ENCODE peak calls at places on chromosomes 3 and 15, in ten cellular contexts. One of them, this sample, is unnamed.

GRCh38 chr15:93221754-93222153 is 132.7 kb upstream of the RGMA start:
- DNase-seq in lower lobe of right lung: no peak
- DNase-seq in endodermal cell: no peak
- DNase-seq in sigmoid colon: no peak
- DNase-seq in endothelial cell: no peak
- DNase-seq in CD8-positive, alpha-beta T cell: no peak
- DNase-seq in transverse colon: no peak
- DNase-seq in neural progenitor cell: peak; percentile 18
- DNase-seq in coronary artery: no peak
- DNase-seq in spleen: no peak
- DNase-seq in this sample: peak; percentile 73

GRCh38 chr3:198061119-198062067 is 101.4 kb downstream of the LMLN start:
- DNase-seq in transverse colon: no peak
- DNase-seq in lower lobe of right lung: no peak
- DNase-seq in coronary artery: no peak
- DNase-seq in neural progenitor cell: no peak
- DNase-seq in CD8-positive, alpha-beta T cell: no peak
- DNase-seq in endothelial cell: no peak
- DNase-seq in endodermal cell: no peak
- DNase-seq in sigmoid colon: no peak
- DNase-seq in spleen: no peak
- DNase-seq in this sample: no peak

GRCh38 chr15:42650208-42651066 is 75.0 kb downstream of the STARD9 start:
- DNase-seq in lower lobe of right lung: no peak
- DNase-seq in CD8-positive, alpha-beta T cell: peak; percentile 34
- DNase-seq in endothelial cell: peak; percentile 66
- DNase-seq in transverse colon: peak; percentile 67
- DNase-seq in neural progenitor cell: peak; percentile 69
- DNase-seq in coronary artery: no peak
- DNase-seq in endodermal cell: peak; percentile 84
- DNase-seq in spleen: no peak
- DNase-seq in sigmoid colon: peak; percentile 77
- DNase-seq in this sample: peak; percentile 83

GRCh38 chr15:74782596-74783071 is 754 bp downstream of the CSK start:
- DNase-seq in transverse colon: no peak
- DNase-seq in CD8-positive, alpha-beta T cell: no peak
- DNase-seq in endothelial cell: no peak
- DNase-seq in sigmoid colon: no peak
- DNase-seq in coronary artery: no peak
- DNase-seq in spleen: peak; percentile 88
- DNase-seq in lower lobe of right lung: no peak
- DNase-seq in neural progenitor cell: no peak
- DNase-seq in endodermal cell: peak; percentile 75
- DNase-seq in this sample: no peak

GRCh38 chr15:44598892-44599291 is 61.9 kb downstream of the EIF3J start:
- DNase-seq in sigmoid colon: no peak
- DNase-seq in transverse colon: no peak
- DNase-seq in lower lobe of right lung: no peak
- DNase-seq in coronary artery: no peak
- DNase-seq in spleen: no peak
- DNase-seq in endodermal cell: no peak
- DNase-seq in endothelial cell: no peak
- DNase-seq in neural progenitor cell: no peak
- DNase-seq in CD8-positive, alpha-beta T cell: no peak
- DNase-seq in this sample: no peak

GRCh38 chr3:65672071-65672470 is 366.6 kb downstream of the MAGI1 start:
- DNase-seq in transverse colon: no peak
- DNase-seq in neural progenitor cell: no peak
- DNase-seq in sigmoid colon: no peak
- DNase-seq in lower lobe of right lung: no peak
- DNase-seq in coronary artery: no peak
- DNase-seq in endodermal cell: no peak
- DNase-seq in CD8-positive, alpha-beta T cell: no peak
- DNase-seq in spleen: no peak
- DNase-seq in endothelial cell: no peak
- DNase-seq in this sample: no peak

GRCh38 chr3:119292666-119293065 is 1.5 kb upstream of the ARHGAP31 start:
- DNase-seq in lower lobe of right lung: no peak
- DNase-seq in endothelial cell: no peak
- DNase-seq in neural progenitor cell: no peak
- DNase-seq in CD8-positive, alpha-beta T cell: no peak
- DNase-seq in transverse colon: no peak
- DNase-seq in coronary artery: no peak
- DNase-seq in spleen: peak; percentile 50
- DNase-seq in endodermal cell: no peak
- DNase-seq in sigmoid colon: no peak
- DNase-seq in this sample: no peak

GRCh38 chr3:98962189-98962930 is 60.9 kb upstream of the DCBLD2 start:
- DNase-seq in neural progenitor cell: no peak
- DNase-seq in sigmoid colon: no peak
- DNase-seq in coronary artery: no peak
- DNase-seq in transverse colon: no peak
- DNase-seq in endodermal cell: no peak
- DNase-seq in lower lobe of right lung: no peak
- DNase-seq in CD8-positive, alpha-beta T cell: no peak
- DNase-seq in endothelial cell: no peak
- DNase-seq in spleen: no peak
- DNase-seq in this sample: no peak

GRCh38 chr3:183275418-183275817 is 22.4 kb downstream of the B3GNT5 start:
- DNase-seq in sigmoid colon: no peak
- DNase-seq in neural progenitor cell: no peak
- DNase-seq in spleen: no peak
- DNase-seq in CD8-positive, alpha-beta T cell: no peak
- DNase-seq in coronary artery: no peak
- DNase-seq in transverse colon: no peak
- DNase-seq in endodermal cell: no peak
- DNase-seq in endothelial cell: no peak
- DNase-seq in lower lobe of right lung: no peak
- DNase-seq in this sample: no peak

GRCh38 chr15:82970696-82971095 is 15.3 kb upstream of the RAMAC start:
- DNase-seq in CD8-positive, alpha-beta T cell: no peak
- DNase-seq in sigmoid colon: no peak
- DNase-seq in endothelial cell: no peak
- DNase-seq in endodermal cell: no peak
- DNase-seq in transverse colon: no peak
- DNase-seq in coronary artery: no peak
- DNase-seq in neural progenitor cell: no peak
- DNase-seq in spleen: no peak
- DNase-seq in lower lobe of right lung: no peak
- DNase-seq in this sample: no peak

GRCh38 chr3:119579366-119580147 is at the start of gene ADPRH:
- DNase-seq in lower lobe of right lung: peak; percentile 93
- DNase-seq in transverse colon: peak; percentile 86
- DNase-seq in spleen: peak; percentile 94
- DNase-seq in endodermal cell: peak; percentile 93
- DNase-seq in sigmoid colon: peak; percentile 85
- DNase-seq in CD8-positive, alpha-beta T cell: peak; percentile 24
- DNase-seq in neural progenitor cell: peak; percentile 87
- DNase-seq in endothelial cell: peak; percentile 76
- DNase-seq in coronary artery: peak; percentile 85
- DNase-seq in this sample: peak; percentile 84

GRCh38 chr15:75067123-75067854 is 43.9 kb downstream of the PPCDC start:
- DNase-seq in spleen: no peak
- DNase-seq in endothelial cell: no peak
- DNase-seq in lower lobe of right lung: no peak
- DNase-seq in neural progenitor cell: no peak
- DNase-seq in sigmoid colon: no peak
- DNase-seq in transverse colon: no peak
- DNase-seq in coronary artery: peak; percentile 24
- DNase-seq in CD8-positive, alpha-beta T cell: peak; percentile 21
- DNase-seq in endodermal cell: no peak
- DNase-seq in this sample: no peak

GRCh38 chr3:64685800-64686445 is 1.9 kb downstream of the ADAMTS9 start:
- DNase-seq in sigmoid colon: peak; percentile 99
- DNase-seq in lower lobe of right lung: peak; percentile 90
- DNase-seq in CD8-positive, alpha-beta T cell: no peak
- DNase-seq in spleen: peak; percentile 86
- DNase-seq in coronary artery: peak; percentile 97
- DNase-seq in endothelial cell: peak; percentile 80
- DNase-seq in endodermal cell: peak; percentile 96
- DNase-seq in neural progenitor cell: peak; percentile 95
- DNase-seq in transverse colon: peak; percentile 89
- DNase-seq in this sample: peak; percentile 92

GRCh38 chr3:196081834-196082470 is at the start of gene TFRC:
- DNase-seq in spleen: peak; percentile 99
- DNase-seq in CD8-positive, alpha-beta T cell: peak; percentile 92
- DNase-seq in neural progenitor cell: peak; percentile 98
- DNase-seq in endodermal cell: peak; percentile 98
- DNase-seq in coronary artery: peak; percentile 89
- DNase-seq in sigmoid colon: peak; percentile 97
- DNase-seq in endothelial cell: peak; percentile 85
- DNase-seq in lower lobe of right lung: peak; percentile 98
- DNase-seq in transverse colon: peak; percentile 97
- DNase-seq in this sample: peak; percentile 97
- TF ChIP-seq CTCF in spleen: peak; percentile 34
- TF ChIP-seq CTCF in CD8-positive, alpha-beta T cell: no peak
- TF ChIP-seq CTCF in neural progenitor cell: no peak
- TF ChIP-seq CTCF in endodermal cell: no peak
- TF ChIP-seq CTCF in coronary artery: no peak
- TF ChIP-seq CTCF in sigmoid colon: no peak
- TF ChIP-seq CTCF in endothelial cell: no peak
- TF ChIP-seq CTCF in lower lobe of right lung: no peak
- TF ChIP-seq CTCF in transverse colon: no peak
- TF ChIP-seq CTCF in this sample: no peak

DNA sequence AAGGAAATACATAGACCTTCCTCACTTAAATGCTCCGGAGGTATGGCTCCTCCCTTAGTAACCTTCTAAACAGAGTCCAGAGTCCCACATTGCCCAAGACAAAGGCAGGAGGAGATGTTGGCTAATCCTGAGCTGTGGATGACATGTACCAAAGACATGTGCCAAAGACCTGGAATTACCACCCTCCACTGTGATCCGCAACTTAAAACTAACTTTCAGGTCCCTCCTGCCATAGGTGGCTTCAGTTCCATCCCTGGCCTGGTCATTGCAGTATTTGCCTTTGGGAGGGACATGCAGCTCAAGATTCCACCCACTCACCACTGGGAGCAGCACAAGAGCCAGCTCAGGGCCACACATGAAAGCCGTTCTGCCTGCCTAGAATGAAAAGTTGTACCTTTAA is 28.0 kb downstream of the MYZAP start:
- DNase-seq in sigmoid colon: no peak
- DNase-seq in neural progenitor cell: no peak
- DNase-seq in endodermal cell: peak; percentile 67
- DNase-seq in spleen: no peak
- DNase-seq in CD8-positive, alpha-beta T cell: no peak
- DNase-seq in transverse colon: peak; percentile 28
- DNase-seq in endothelial cell: no peak
- DNase-seq in coronary artery: no peak
- DNase-seq in lower lobe of right lung: no peak
- DNase-seq in this sample: peak; percentile 36
- TF ChIP-seq CTCF in sigmoid colon: no peak
- TF ChIP-seq CTCF in neural progenitor cell: peak; percentile 21
- TF ChIP-seq CTCF in endodermal cell: peak; percentile 56
- TF ChIP-seq CTCF in spleen: no peak
- TF ChIP-seq CTCF in CD8-positive, alpha-beta T cell: no peak
- TF ChIP-seq CTCF in transverse colon: no peak
- TF ChIP-seq CTCF in endothelial cell: no peak
- TF ChIP-seq CTCF in coronary artery: no peak
- TF ChIP-seq CTCF in lower lobe of right lung: no peak
- TF ChIP-seq CTCF in this sample: no peak

DNA sequence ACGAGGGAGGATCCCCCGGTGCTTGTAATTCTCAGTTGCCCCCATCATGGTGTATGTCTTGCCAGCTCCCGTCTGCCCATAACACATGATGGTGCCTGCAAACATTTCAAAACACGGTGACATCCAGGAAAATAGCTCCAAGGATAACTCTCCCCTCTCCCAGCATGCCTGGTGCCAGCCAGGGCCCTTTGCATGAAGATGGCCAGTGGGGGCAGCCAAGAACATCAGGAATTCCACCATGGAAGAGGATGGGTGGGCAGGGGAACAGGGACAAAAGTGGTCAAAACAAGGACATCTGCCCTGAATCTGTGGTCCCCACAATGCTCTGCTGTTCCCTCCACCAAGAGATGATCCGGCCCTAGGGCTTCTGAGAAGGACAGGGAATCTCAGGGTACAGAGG is 9.0 kb downstream of the KIF9 start:
- DNase-seq in spleen: no peak
- DNase-seq in sigmoid colon: no peak
- DNase-seq in CD8-positive, alpha-beta T cell: no peak
- DNase-seq in coronary artery: no peak
- DNase-seq in endothelial cell: no peak
- DNase-seq in lower lobe of right lung: no peak
- DNase-seq in endodermal cell: peak; percentile 58
- DNase-seq in neural progenitor cell: no peak
- DNase-seq in transverse colon: no peak
- DNase-seq in this sample: peak; percentile 30
- TF ChIP-seq CTCF in spleen: no peak
- TF ChIP-seq CTCF in sigmoid colon: no peak
- TF ChIP-seq CTCF in CD8-positive, alpha-beta T cell: no peak
- TF ChIP-seq CTCF in coronary artery: no peak
- TF ChIP-seq CTCF in endothelial cell: no peak
- TF ChIP-seq CTCF in lower lobe of right lung: no peak
- TF ChIP-seq CTCF in endodermal cell: peak; percentile 55
- TF ChIP-seq CTCF in neural progenitor cell: peak; percentile 13
- TF ChIP-seq CTCF in transverse colon: no peak
- TF ChIP-seq CTCF in this sample: no peak

DNA sequence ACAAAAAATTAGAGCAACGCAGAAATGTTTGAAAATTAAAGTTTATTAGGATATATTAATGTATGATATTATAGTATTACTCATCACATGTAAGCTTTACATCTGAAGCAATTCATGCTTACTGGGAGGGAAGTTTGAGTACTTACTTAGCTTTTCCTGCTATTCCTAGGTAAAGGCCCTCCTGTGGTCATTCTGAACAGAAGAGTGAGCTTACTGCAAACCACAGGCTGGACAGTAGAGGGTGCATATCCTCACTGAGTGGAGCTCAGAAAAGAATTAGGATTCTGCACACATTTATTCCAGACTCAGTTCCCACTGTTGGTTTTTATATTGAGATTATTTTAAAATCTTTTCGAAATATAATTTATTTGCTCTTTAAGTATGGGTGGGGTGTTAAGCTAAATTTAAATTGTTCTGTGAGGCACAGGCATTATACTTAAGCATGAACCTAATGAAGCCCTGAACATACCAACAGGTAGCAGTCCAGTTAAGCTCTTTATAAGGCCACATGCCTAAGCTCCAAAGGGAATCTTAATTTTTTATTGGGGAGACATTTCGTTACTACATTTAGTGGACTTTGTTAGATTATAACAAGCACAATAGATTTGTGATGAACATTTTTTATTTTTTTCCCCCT is 10.2 kb downstream of the MRPS22 start:
- DNase-seq in coronary artery: no peak
- DNase-seq in sigmoid colon: no peak
- DNase-seq in endodermal cell: peak; percentile 66
- DNase-seq in CD8-positive, alpha-beta T cell: no peak
- DNase-seq in transverse colon: no peak
- DNase-seq in spleen: no peak
- DNase-seq in neural progenitor cell: peak; percentile 64
- DNase-seq in endothelial cell: peak; percentile 53
- DNase-seq in lower lobe of right lung: no peak
- DNase-seq in this sample: peak; percentile 74
- TF ChIP-seq CTCF in coronary artery: no peak
- TF ChIP-seq CTCF in sigmoid colon: peak; percentile 33
- TF ChIP-seq CTCF in endodermal cell: peak; percentile 84
- TF ChIP-seq CTCF in CD8-positive, alpha-beta T cell: no peak
- TF ChIP-seq CTCF in transverse colon: peak; percentile 48
- TF ChIP-seq CTCF in spleen: peak; percentile 35
- TF ChIP-seq CTCF in neural progenitor cell: peak; percentile 72
- TF ChIP-seq CTCF in endothelial cell: peak; percentile 19
- TF ChIP-seq CTCF in lower lobe of right lung: peak; percentile 35
- TF ChIP-seq CTCF in this sample: peak; percentile 68

This sample was measured in GM23338.